ENCODE peak calls at places on chromosomes 5 and 9, in nine cellular contexts. One of them, this sample, is unnamed. For H3K4me1, the result is how much of the 10 kb centered on the place peaks cover.

GRCh38 chr9:35829764-35830096 is 702 bp downstream of the TMEM8B start:
- DNase-seq in astrocyte: no peak
- DNase-seq in upper lobe of right lung: no peak
- DNase-seq in IMR-90: no peak
- DNase-seq in tibial nerve: no peak
- DNase-seq in A549: no peak
- DNase-seq in psoas muscle: no peak
- DNase-seq in lower lobe of right lung: no peak
- DNase-seq in mammary epithelial cell: no peak
- DNase-seq in this sample: no peak

GRCh38 chr9:69307446-69308216 is 17.4 kb upstream of the ENTREP1 start:
- DNase-seq in astrocyte: peak
- DNase-seq in upper lobe of right lung: no peak
- DNase-seq in IMR-90: peak
- DNase-seq in tibial nerve: no peak
- DNase-seq in A549: no peak
- DNase-seq in psoas muscle: no peak
- DNase-seq in lower lobe of right lung: no peak
- DNase-seq in mammary epithelial cell: no peak
- DNase-seq in this sample: no peak

GRCh38 chr5:168327019-168327421 is 35.6 kb downstream of the WWC1 start:
- DNase-seq in astrocyte: peak
- DNase-seq in upper lobe of right lung: no peak
- DNase-seq in IMR-90: peak
- DNase-seq in tibial nerve: no peak
- DNase-seq in A549: no peak
- DNase-seq in psoas muscle: no peak
- DNase-seq in lower lobe of right lung: no peak
- DNase-seq in mammary epithelial cell: no peak
- DNase-seq in this sample: no peak

GRCh38 chr5:93189707-93190120 is 391.3 kb downstream of the NR2F1-AS1 start:
- DNase-seq in astrocyte: peak
- DNase-seq in upper lobe of right lung: no peak
- DNase-seq in IMR-90: peak
- DNase-seq in tibial nerve: no peak
- DNase-seq in A549: peak
- DNase-seq in psoas muscle: no peak
- DNase-seq in lower lobe of right lung: no peak
- DNase-seq in mammary epithelial cell: peak
- DNase-seq in this sample: no peak

GRCh38 chr5:69331528-69332445 is 814 bp downstream of the CCDC125 start:
- DNase-seq in astrocyte: no peak
- DNase-seq in upper lobe of right lung: no peak
- DNase-seq in IMR-90: no peak
- DNase-seq in tibial nerve: no peak
- DNase-seq in A549: no peak
- DNase-seq in psoas muscle: no peak
- DNase-seq in lower lobe of right lung: no peak
- DNase-seq in mammary epithelial cell: no peak
- DNase-seq in this sample: no peak

GRCh38 chr9:96193356-96193755 is 108.6 kb downstream of the HSD17B3 start:
- DNase-seq in astrocyte: no peak
- DNase-seq in upper lobe of right lung: no peak
- DNase-seq in IMR-90: no peak
- DNase-seq in tibial nerve: no peak
- DNase-seq in A549: no peak
- DNase-seq in psoas muscle: no peak
- DNase-seq in lower lobe of right lung: no peak
- DNase-seq in mammary epithelial cell: no peak
- DNase-seq in this sample: no peak

GRCh38 chr5:167857321-167857720 is 434.1 kb upstream of the WWC1 start:
- DNase-seq in astrocyte: no peak
- DNase-seq in upper lobe of right lung: no peak
- DNase-seq in IMR-90: no peak
- DNase-seq in tibial nerve: no peak
- DNase-seq in A549: no peak
- DNase-seq in psoas muscle: no peak
- DNase-seq in lower lobe of right lung: no peak
- DNase-seq in mammary epithelial cell: peak
- DNase-seq in this sample: no peak

GRCh38 chr9:15743512-15743911 is 190.7 kb downstream of the CCDC171 start:
- DNase-seq in astrocyte: no peak
- DNase-seq in upper lobe of right lung: no peak
- DNase-seq in IMR-90: no peak
- DNase-seq in tibial nerve: no peak
- DNase-seq in A549: no peak
- DNase-seq in psoas muscle: no peak
- DNase-seq in lower lobe of right lung: no peak
- DNase-seq in mammary epithelial cell: no peak
- DNase-seq in this sample: no peak

GRCh38 chr9:27276182-27277030 is 20.5 kb downstream of the EQTN start:
- DNase-seq in astrocyte: peak
- DNase-seq in upper lobe of right lung: no peak
- DNase-seq in IMR-90: peak
- DNase-seq in tibial nerve: peak
- DNase-seq in A549: peak
- DNase-seq in psoas muscle: no peak
- DNase-seq in lower lobe of right lung: no peak
- DNase-seq in mammary epithelial cell: peak
- DNase-seq in this sample: no peak

GRCh38 chr9:1354066-1354465 is 303.9 kb downstream of the DMRT2 start:
- DNase-seq in astrocyte: no peak
- DNase-seq in upper lobe of right lung: no peak
- DNase-seq in IMR-90: no peak
- DNase-seq in tibial nerve: no peak
- DNase-seq in A549: no peak
- DNase-seq in psoas muscle: no peak
- DNase-seq in lower lobe of right lung: no peak
- DNase-seq in mammary epithelial cell: no peak
- DNase-seq in this sample: no peak

GRCh38 chr9:92738661-92739081 is 26.0 kb downstream of the BICD2 start:
- DNase-seq in astrocyte: peak
- DNase-seq in upper lobe of right lung: peak
- DNase-seq in IMR-90: no peak
- DNase-seq in tibial nerve: no peak
- DNase-seq in A549: no peak
- DNase-seq in psoas muscle: no peak
- DNase-seq in lower lobe of right lung: no peak
- DNase-seq in mammary epithelial cell: peak
- DNase-seq in this sample: no peak

GRCh38 chr5:132498686-132499271 is 8.2 kb upstream of the IRF1 start:
- DNase-seq in astrocyte: peak
- DNase-seq in upper lobe of right lung: no peak
- DNase-seq in IMR-90: peak
- DNase-seq in tibial nerve: peak
- DNase-seq in A549: no peak
- DNase-seq in psoas muscle: no peak
- DNase-seq in lower lobe of right lung: no peak
- DNase-seq in mammary epithelial cell: no peak
- DNase-seq in this sample: no peak
- H3K27ac ChIP-seq in astrocyte: peak
- H3K27ac ChIP-seq in upper lobe of right lung: peak
- H3K27ac ChIP-seq in IMR-90: no peak
- H3K27ac ChIP-seq in tibial nerve: peak
- H3K27ac ChIP-seq in A549: peak
- H3K27ac ChIP-seq in psoas muscle: peak
- H3K27ac ChIP-seq in lower lobe of right lung: peak
- H3K27ac ChIP-seq in mammary epithelial cell: peak
- H3K27ac ChIP-seq in this sample: peak

GRCh38 chr9:95086564-95086955 is 230.9 kb downstream of the FANCC start:
- DNase-seq in astrocyte: no peak
- DNase-seq in upper lobe of right lung: peak
- DNase-seq in IMR-90: no peak
- DNase-seq in tibial nerve: no peak
- DNase-seq in A549: no peak
- DNase-seq in psoas muscle: no peak
- DNase-seq in lower lobe of right lung: no peak
- DNase-seq in mammary epithelial cell: no peak
- DNase-seq in this sample: no peak
- H3K4me1 ChIP-seq in astrocyte: under half
- H3K4me1 ChIP-seq in upper lobe of right lung: under half
- H3K4me1 ChIP-seq in IMR-90: under half
- H3K4me1 ChIP-seq in tibial nerve: half or more
- H3K4me1 ChIP-seq in A549: half or more
- H3K4me1 ChIP-seq in psoas muscle: half or more
- H3K4me1 ChIP-seq in lower lobe of right lung: under half
- H3K4me1 ChIP-seq in mammary epithelial cell: under half
- H3K4me1 ChIP-seq in this sample: half or more

GRCh38 chr5:1793301-1793740 is 6.3 kb downstream of the MRPL36 start:
- DNase-seq in astrocyte: peak
- DNase-seq in upper lobe of right lung: no peak
- DNase-seq in IMR-90: peak
- DNase-seq in tibial nerve: no peak
- DNase-seq in A549: no peak
- DNase-seq in psoas muscle: no peak
- DNase-seq in lower lobe of right lung: no peak
- DNase-seq in mammary epithelial cell: no peak
- DNase-seq in this sample: no peak
- TF ChIP-seq CTCF in astrocyte: no peak
- TF ChIP-seq CTCF in upper lobe of right lung: no peak
- TF ChIP-seq CTCF in IMR-90: no peak
- TF ChIP-seq CTCF in tibial nerve: no peak
- TF ChIP-seq CTCF in A549: no peak
- TF ChIP-seq CTCF in psoas muscle: no peak
- TF ChIP-seq CTCF in lower lobe of right lung: no peak
- TF ChIP-seq CTCF in mammary epithelial cell: no peak
- TF ChIP-seq CTCF in this sample: no peak

DNA sequence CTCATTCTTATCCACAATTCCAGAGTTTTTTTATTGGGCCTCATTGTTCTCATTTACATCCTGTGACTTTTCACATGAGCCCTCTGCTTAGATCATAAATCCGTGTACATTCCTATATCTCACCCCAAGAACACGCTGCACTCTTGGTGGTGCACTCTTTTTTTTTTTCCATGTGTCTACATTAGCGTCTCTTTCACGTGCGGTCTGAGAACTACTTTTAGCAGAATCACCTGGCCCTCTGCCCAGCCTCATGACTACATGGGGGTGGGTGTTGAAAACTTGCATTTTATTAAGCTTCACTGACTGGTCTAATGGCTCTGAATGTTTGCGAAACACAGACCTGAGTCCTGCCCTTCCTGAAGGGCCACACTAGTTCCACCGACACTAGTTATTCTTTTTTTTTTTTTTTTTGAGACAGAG is 18.6 kb downstream of the C9orf57 start:
- DNase-seq in astrocyte: peak
- DNase-seq in upper lobe of right lung: peak
- DNase-seq in IMR-90: peak
- DNase-seq in tibial nerve: peak
- DNase-seq in A549: no peak
- DNase-seq in psoas muscle: no peak
- DNase-seq in lower lobe of right lung: peak
- DNase-seq in mammary epithelial cell: peak
- DNase-seq in this sample: no peak
- H3K27ac ChIP-seq in astrocyte: no peak
- H3K27ac ChIP-seq in upper lobe of right lung: no peak
- H3K27ac ChIP-seq in IMR-90: no peak
- H3K27ac ChIP-seq in tibial nerve: no peak
- H3K27ac ChIP-seq in A549: no peak
- H3K27ac ChIP-seq in psoas muscle: no peak
- H3K27ac ChIP-seq in lower lobe of right lung: no peak
- H3K27ac ChIP-seq in mammary epithelial cell: no peak
- H3K27ac ChIP-seq in this sample: no peak

GRCh38 chr5:111194925-111195324 is 29.3 kb upstream of the CAMK4 start:
- DNase-seq in astrocyte: no peak
- DNase-seq in upper lobe of right lung: no peak
- DNase-seq in IMR-90: peak
- DNase-seq in tibial nerve: no peak
- DNase-seq in A549: no peak
- DNase-seq in psoas muscle: no peak
- DNase-seq in lower lobe of right lung: no peak
- DNase-seq in mammary epithelial cell: no peak
- DNase-seq in this sample: no peak
- H3K4me1 ChIP-seq in astrocyte: under half
- H3K4me1 ChIP-seq in upper lobe of right lung: under half
- H3K4me1 ChIP-seq in IMR-90: under half
- H3K4me1 ChIP-seq in tibial nerve: under half
- H3K4me1 ChIP-seq in A549: under half
- H3K4me1 ChIP-seq in psoas muscle: under half
- H3K4me1 ChIP-seq in lower lobe of right lung: under half
- H3K4me1 ChIP-seq in mammary epithelial cell: under half
- H3K4me1 ChIP-seq in this sample: under half

GRCh38 chr9:113992276-113992951 is 85.7 kb downstream of the AMBP start:
- DNase-seq in astrocyte: no peak
- DNase-seq in upper lobe of right lung: no peak
- DNase-seq in IMR-90: no peak
- DNase-seq in tibial nerve: peak
- DNase-seq in A549: no peak
- DNase-seq in psoas muscle: peak
- DNase-seq in lower lobe of right lung: no peak
- DNase-seq in mammary epithelial cell: no peak
- DNase-seq in this sample: no peak

GRCh38 chr9:113990570-113990907 is 87.6 kb downstream of the AMBP start:
- DNase-seq in astrocyte: no peak
- DNase-seq in upper lobe of right lung: no peak
- DNase-seq in IMR-90: no peak
- DNase-seq in tibial nerve: no peak
- DNase-seq in A549: no peak
- DNase-seq in psoas muscle: no peak
- DNase-seq in lower lobe of right lung: no peak
- DNase-seq in mammary epithelial cell: no peak
- DNase-seq in this sample: no peak

GRCh38 chr9:113991714-113992113 is 86.4 kb downstream of the AMBP start:
- DNase-seq in astrocyte: no peak
- DNase-seq in upper lobe of right lung: no peak
- DNase-seq in IMR-90: no peak
- DNase-seq in tibial nerve: no peak
- DNase-seq in A549: no peak
- DNase-seq in psoas muscle: no peak
- DNase-seq in lower lobe of right lung: no peak
- DNase-seq in mammary epithelial cell: no peak
- DNase-seq in this sample: no peak

GRCh38 chr9:113989781-113990569 is 88.1 kb downstream of the AMBP start:
- DNase-seq in astrocyte: no peak
- DNase-seq in upper lobe of right lung: no peak
- DNase-seq in IMR-90: no peak
- DNase-seq in tibial nerve: no peak
- DNase-seq in A549: no peak
- DNase-seq in psoas muscle: no peak
- DNase-seq in lower lobe of right lung: no peak
- DNase-seq in mammary epithelial cell: no peak
- DNase-seq in this sample: no peak

GRCh38 chr9:113990975-113991471 is 87.1 kb downstream of the AMBP start:
- DNase-seq in astrocyte: no peak
- DNase-seq in upper lobe of right lung: no peak
- DNase-seq in IMR-90: peak
- DNase-seq in tibial nerve: no peak
- DNase-seq in A549: no peak
- DNase-seq in psoas muscle: no peak
- DNase-seq in lower lobe of right lung: no peak
- DNase-seq in mammary epithelial cell: no peak
- DNase-seq in this sample: no peak
- TF ChIP-seq CTCF in astrocyte: no peak
- TF ChIP-seq CTCF in upper lobe of right lung: no peak
- TF ChIP-seq CTCF in IMR-90: no peak
- TF ChIP-seq CTCF in tibial nerve: no peak
- TF ChIP-seq CTCF in A549: no peak
- TF ChIP-seq CTCF in psoas muscle: no peak
- TF ChIP-seq CTCF in lower lobe of right lung: no peak
- TF ChIP-seq CTCF in mammary epithelial cell: no peak
- TF ChIP-seq CTCF in this sample: no peak

GRCh38 chr5:395156-395920 is 47.6 kb upstream of the EXOC3 start:
- DNase-seq in astrocyte: peak
- DNase-seq in upper lobe of right lung: peak
- DNase-seq in IMR-90: peak
- DNase-seq in tibial nerve: no peak
- DNase-seq in A549: no peak
- DNase-seq in psoas muscle: peak
- DNase-seq in lower lobe of right lung: no peak
- DNase-seq in mammary epithelial cell: no peak
- DNase-seq in this sample: no peak
- H3K27ac ChIP-seq in astrocyte: peak
- H3K27ac ChIP-seq in upper lobe of right lung: peak
- H3K27ac ChIP-seq in IMR-90: peak
- H3K27ac ChIP-seq in tibial nerve: no peak
- H3K27ac ChIP-seq in A549: no peak
- H3K27ac ChIP-seq in psoas muscle: no peak
- H3K27ac ChIP-seq in lower lobe of right lung: peak
- H3K27ac ChIP-seq in mammary epithelial cell: no peak
- H3K27ac ChIP-seq in this sample: no peak